ENCODE peak calls at places on chromosomes 2 and 18, in five cellular contexts. H is astrocyte of the spinal cord, O is RWPE1, C is heart right ventricle, X is GM13976. L is an unnamed sample.

GRCh38 chr2:2547451-2547850 is 216.4 kb upstream of the MYT1L start:
- DNase-seq in H (no peak), O (no peak), C (no peak), X (no peak), L (no peak)

GRCh38 chr18:63138469-63139340 is 180.9 kb downstream of the BCL2 start:
- DNase-seq in H (no peak), O (no peak), C (peak; percentile 39), X (no peak), L (peak; percentile 59)

GRCh38 chr2:83900859-83901258 is 558.2 kb downstream of the SUCLG1 start:
- DNase-seq in H (no peak), O (peak; percentile 40), C (no peak), X (no peak), L (no peak)

GRCh38 chr2:8389373-8390108 is 292.3 kb upstream of the ID2 start:
- DNase-seq in H (peak; percentile 11), O (no peak), C (no peak), X (no peak), L (no peak)

GRCh38 chr2:137925599-137925998 is 38.7 kb upstream of the HNMT start:
- DNase-seq in H (no peak), O (no peak), C (no peak), X (no peak), L (no peak)

GRCh38 chr2:64645014-64645418 is 8.7 kb downstream of the SERTAD2 start:
- DNase-seq in H (peak; percentile 78), O (peak; percentile 69), C (peak; percentile 60), X (no peak), L (peak; percentile 80)

GRCh38 chr2:156399950-156400703 is 36.1 kb upstream of the GPD2 start:
- DNase-seq in H (no peak), O (peak; percentile 85), C (peak; percentile 71), X (peak; percentile 65), L (peak; percentile 74)

GRCh38 chr2:121483021-121483420 is 47.7 kb upstream of the RNU4ATAC start:
- DNase-seq in H (peak; percentile 62), O (no peak), C (no peak), X (no peak), L (no peak)

GRCh38 chr2:56523815-56524214 is 340.0 kb downstream of the CCDC85A start:
- DNase-seq in H (no peak), O (no peak), C (no peak), X (no peak), L (no peak)

GRCh38 chr2:208827549-208828221 is 421.1 kb downstream of the PTH2R start:
- DNase-seq in H (no peak), O (no peak), C (no peak), X (no peak), L (no peak)

GRCh38 chr2:10817413-10817812 is 4.8 kb upstream of the PDIA6 start:
- DNase-seq in H (no peak), O (no peak), C (no peak), X (no peak), L (peak; percentile 57)
- TF ChIP-seq CTCF in H (peak; percentile 65), O (no peak), C (no peak), X (peak; percentile 24), L (peak; percentile 36)

GRCh38 chr2:201257941-201258665 is 2.2 kb upstream of the CASP8 start:
- DNase-seq in H (peak; percentile 92), O (peak; percentile 87), C (peak; percentile 77), X (peak; percentile 64), L (no peak)
- TF ChIP-seq CTCF in H (no peak), O (no peak), C (no peak), X (no peak), L (no peak)

DNA sequence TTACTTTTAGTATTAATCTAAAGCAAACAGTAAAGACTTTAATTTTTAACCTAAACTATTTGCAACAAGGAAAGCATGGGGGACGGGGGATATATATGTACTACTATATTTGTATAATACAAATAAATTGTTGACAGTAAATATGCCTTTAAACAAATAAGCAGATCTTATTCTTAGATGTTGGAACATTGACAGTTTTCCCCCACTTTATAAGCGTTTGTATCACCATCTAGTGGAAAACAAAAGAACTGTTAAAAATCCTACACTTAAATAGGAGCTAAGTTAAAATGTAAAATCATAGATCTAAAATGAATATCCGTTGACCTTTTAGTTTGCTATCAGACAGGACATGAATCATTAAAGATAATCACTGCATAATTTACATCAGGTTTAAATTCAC is 50.0 kb downstream of the RBBP8 start:
- DNase-seq in H (peak; percentile 66), O (peak; percentile 7), C (no peak), X (peak; percentile 23), L (no peak)
- TF ChIP-seq CTCF in H (peak; percentile 32), O (peak; percentile 56), C (peak; percentile 59), X (no peak), L (peak; percentile 38)

DNA sequence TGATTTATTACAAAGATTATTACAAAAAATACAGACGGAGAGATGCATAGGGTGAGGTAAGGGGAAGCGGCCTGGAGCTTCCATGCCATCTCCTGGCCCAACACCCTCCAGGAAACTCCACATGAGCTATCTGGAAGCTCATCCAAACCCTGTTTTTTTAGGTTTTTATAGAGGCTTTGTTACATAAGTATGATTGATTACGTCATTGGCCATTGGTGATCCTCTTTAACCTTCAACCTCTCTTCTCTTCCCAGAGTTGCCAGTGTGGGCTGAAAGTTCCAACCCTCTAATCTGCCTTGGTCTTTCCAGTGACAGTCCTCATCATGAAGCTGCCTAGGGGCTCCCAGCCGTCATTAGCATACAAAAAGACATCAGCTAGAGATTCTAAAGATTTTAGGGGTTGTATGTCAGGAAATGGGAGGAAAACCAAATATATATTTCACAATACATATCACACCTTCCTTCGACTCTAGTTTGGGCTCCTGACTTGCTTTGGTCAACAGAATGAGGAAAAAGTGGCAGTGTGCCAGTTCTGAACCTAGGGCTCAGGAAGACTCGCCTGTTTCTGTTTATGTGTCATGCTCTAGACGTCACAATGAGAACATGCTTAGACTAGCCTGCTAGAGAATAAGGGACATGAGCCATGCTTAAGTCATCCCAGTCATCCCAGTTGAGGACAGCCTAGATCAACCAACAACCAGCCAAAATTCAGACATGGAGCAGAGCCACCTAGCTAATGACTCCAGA is 54.1 kb downstream of the ETAA1 start:
- DNase-seq in H (peak; percentile 53), O (peak; percentile 89), C (no peak), X (no peak), L (no peak)
- TF ChIP-seq CTCF in H (no peak), O (no peak), C (no peak), X (no peak), L (no peak)